ENCODE peak calls at places on chromosome 5, in six cellular contexts. U is foreskin keratinocyte, I is GM18507, Q is EL, Z is A673, T is hepatocyte. S is an unnamed sample.

GRCh38 chr5:153079396-153079795 is 411.1 kb upstream of the GRIA1 start:
- DNase-seq in Q (no peak), U (peak; percentile 85), Z (no peak), T (peak; percentile 19), I (no peak), S (no peak)

GRCh38 chr5:81789033-81789432 is 38.1 kb upstream of the SSBP2 start:
- DNase-seq in T (peak; percentile 34), I (no peak), Z (no peak), U (no peak), Q (peak; percentile 44), S (no peak)

GRCh38 chr5:143600396-143601075 is 197.1 kb upstream of the NR3C1 start:
- DNase-seq in Q (no peak), U (no peak), Z (no peak), I (no peak), T (peak; percentile 40), S (no peak)

GRCh38 chr5:115810776-115811175 is 5.7 kb downstream of the CDO1 start:
- DNase-seq in Q (peak; percentile 61), Z (no peak), I (no peak), T (no peak), U (no peak), S (no peak)

GRCh38 chr5:69024241-69024651 is 69.6 kb upstream of the SLC30A5 start:
- DNase-seq in U (peak; percentile 20), I (no peak), Q (peak; percentile 59), Z (peak; percentile 80), T (peak; percentile 65), S (peak; percentile 73)

GRCh38 chr5:132376694-132377641 is 7.5 kb downstream of the SLC22A5 start:
- DNase-seq in Q (no peak), T (no peak), I (no peak), U (no peak), Z (no peak), S (no peak)

GRCh38 chr5:144141581-144141980 is 28.9 kb downstream of the YIPF5 start:
- DNase-seq in Q (no peak), U (no peak), I (no peak), Z (no peak), T (no peak), S (no peak)

GRCh38 chr5:171309526-171310333 is 682 bp downstream of the TLX3 start:
- DNase-seq in I (no peak), T (no peak), U (no peak), Z (no peak), Q (no peak), S (peak; percentile 7)

GRCh38 chr5:180484813-180485212 is 9.4 kb upstream of the CNOT6 start:
- DNase-seq in I (no peak), T (no peak), U (no peak), Q (no peak), Z (no peak), S (no peak)

GRCh38 chr5:91499943-91500531 is 116.9 kb upstream of the ARRDC3 start:
- DNase-seq in I (peak; percentile 1), U (no peak), T (peak; percentile 62), Q (peak; percentile 52), Z (peak; percentile 71), S (peak; percentile 24)

S was measured in small intestine.